ENCODE peak calls at places on chromosomes 12 and 14, in nine cellular contexts. B is nephron progenitor cell; S is AG10803; W is neural progenitor cell; T is CD8-positive, alpha-beta T cell; C is GM12865; O is heart left ventricle; U is mammary epithelial cell; Y is coronary artery. J is an unnamed sample.

GRCh38 chr14:67951529-67952120 is 132.0 kb downstream of the RAD51B start:
- DNase-seq in B (no peak), S (peak; percentile 76), W (no peak), T (no peak), C (no peak), O (no peak), U (no peak), Y (no peak), J (no peak)

GRCh38 chr12:124940393-124941169 is 26.1 kb upstream of the UBC start:
- DNase-seq in B (peak; percentile 76), S (peak; percentile 88), W (peak; percentile 93), T (peak; percentile 53), C (peak; percentile 93), O (peak; percentile 94), U (peak; percentile 88), Y (peak; percentile 94), J (no peak)

GRCh38 chr14:91277546-91278382 is 33.3 kb upstream of the GPR68 start:
- DNase-seq in B (no peak), S (no peak), W (no peak), T (no peak), C (no peak), O (no peak), U (peak; percentile 66), Y (no peak), J (no peak)

GRCh38 chr12:50309950-50310349 is 26.6 kb upstream of the LIMA1 start:
- DNase-seq in B (no peak), S (no peak), W (no peak), T (no peak), C (no peak), O (no peak), U (no peak), Y (no peak), J (no peak)

GRCh38 chr12:86601550-86602308 is 345.5 kb upstream of the MGAT4C start:
- DNase-seq in B (no peak), S (no peak), W (no peak), T (no peak), C (no peak), O (no peak), U (no peak), Y (no peak), J (no peak)

GRCh38 chr14:90508536-90509254 is 111.9 kb downstream of the CALM1 start:
- DNase-seq in B (no peak), S (no peak), W (no peak), T (no peak), C (no peak), O (no peak), U (peak; percentile 31), Y (no peak), J (no peak)

GRCh38 chr12:87266305-87266704 is 762.9 kb downstream of the C12orf50 start:
- DNase-seq in B (no peak), S (no peak), W (peak; percentile 17), T (no peak), C (peak; percentile 2), O (no peak), U (no peak), Y (no peak), J (no peak)

GRCh38 chr12:21800011-21800410 is 25.5 kb upstream of the KCNJ8 start:
- DNase-seq in B (no peak), S (no peak), W (no peak), T (no peak), C (no peak), O (no peak), U (no peak), Y (no peak), J (no peak)

GRCh38 chr14:39614292-39614923 is 182.2 kb upstream of the FBXO33 start:
- DNase-seq in B (no peak), S (no peak), W (no peak), T (no peak), C (peak; percentile 7), O (no peak), U (no peak), Y (no peak), J (no peak)

GRCh38 chr14:97580923-97581495 is 783.8 kb downstream of the VRK1 start:
- DNase-seq in B (peak; percentile 49), S (no peak), W (peak; percentile 63), T (no peak), C (peak; percentile 53), O (no peak), U (no peak), Y (no peak), J (no peak)

DNA sequence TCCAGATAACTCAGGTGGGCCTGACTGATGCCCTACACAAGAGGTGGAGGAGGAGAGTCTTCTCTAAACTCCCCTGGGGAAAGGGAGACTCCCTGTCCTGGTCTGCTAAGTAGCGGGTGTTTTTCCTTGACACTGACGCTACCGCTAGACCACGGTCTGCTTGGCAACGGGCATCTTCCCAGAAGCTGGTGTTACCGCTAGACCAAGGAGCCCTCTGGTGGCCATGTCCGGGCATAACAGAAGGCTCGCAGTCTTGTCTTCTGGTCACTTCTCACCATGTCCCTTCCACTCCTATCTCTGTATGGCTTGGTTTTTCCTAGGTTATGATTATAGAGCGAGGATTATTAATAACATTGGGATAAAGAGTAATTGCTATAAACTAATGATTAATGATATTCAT is 965.5 kb downstream of the TMEM121 start:
- DNase-seq in B (peak; percentile 2), S (no peak), W (no peak), T (no peak), C (no peak), O (no peak), U (no peak), Y (no peak), J (no peak)
- TF ChIP-seq CTCF in B (no peak), S (peak; percentile 6), W (peak; percentile 31), T (peak; percentile 49), C (peak; percentile 34), O (no peak), U (no peak), Y (no peak), J (peak; percentile 32)

GRCh38 chr12:53220857-53221202 is 11.2 kb downstream of the RARG start:
- DNase-seq in B (peak; percentile 94), S (peak; percentile 94), W (peak; percentile 98), T (peak; percentile 46), C (peak; percentile 95), O (peak; percentile 96), U (peak; percentile 93), Y (peak; percentile 94), J (no peak)

GRCh38 chr12:53219956-53220856 is 11.8 kb downstream of the RARG start:
- DNase-seq in B (peak; percentile 69), S (peak; percentile 63), W (peak; percentile 80), T (peak; percentile 60), C (peak; percentile 90), O (peak; percentile 83), U (peak; percentile 70), Y (no peak), J (no peak)

GRCh38 chr12:53223006-53223305 is 9.1 kb downstream of the RARG start:
- DNase-seq in B (no peak), S (no peak), W (no peak), T (no peak), C (no peak), O (no peak), U (no peak), Y (peak; percentile 64), J (no peak)

GRCh38 chr12:53222170-53223005 is 9.6 kb downstream of the RARG start:
- DNase-seq in B (no peak), S (peak; percentile 76), W (peak; percentile 40), T (no peak), C (no peak), O (no peak), U (no peak), Y (peak; percentile 67), J (no peak)

DNA sequence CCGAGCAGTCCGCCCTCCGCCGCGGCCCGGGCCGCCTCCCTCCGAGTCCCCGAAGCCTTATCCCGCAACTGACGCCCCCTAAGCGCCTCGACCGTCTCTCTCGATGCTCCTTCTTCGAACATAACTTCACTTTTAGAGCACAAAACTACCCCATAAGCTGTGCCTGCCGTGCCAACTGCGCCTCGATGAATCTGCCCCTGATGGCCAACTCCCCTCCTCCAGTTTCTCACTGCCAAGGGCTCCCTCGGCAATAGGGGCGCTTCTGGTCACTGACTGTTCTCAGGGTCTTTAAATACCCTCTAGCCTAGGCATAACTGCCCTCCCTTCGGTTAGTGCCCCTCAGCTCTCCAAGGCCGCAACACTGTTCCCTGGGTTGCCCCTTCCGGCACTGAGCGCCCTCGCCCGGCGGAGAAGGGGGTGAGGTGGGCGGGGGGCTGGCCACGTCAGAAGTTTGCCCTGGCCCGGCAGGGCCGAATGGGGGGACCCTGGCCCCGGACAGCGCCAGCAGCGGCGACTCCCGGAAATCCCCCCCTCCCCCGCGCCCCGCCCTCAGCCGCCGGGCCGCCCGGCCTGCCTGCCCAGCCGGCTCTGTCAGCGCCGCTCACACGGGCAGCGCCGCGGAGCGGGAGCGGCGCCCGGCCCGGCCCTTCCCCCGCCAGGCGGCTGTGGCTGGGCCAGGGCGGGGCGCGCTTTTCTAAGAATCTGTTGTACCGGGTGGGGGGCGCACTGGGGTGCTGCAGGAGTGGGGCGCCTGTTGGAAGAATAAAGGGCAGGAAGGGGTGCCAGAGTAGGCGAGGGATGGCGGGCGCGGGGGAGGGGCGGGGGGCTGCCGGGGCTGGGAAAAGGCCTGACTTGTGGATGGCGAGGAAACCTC is 10.6 kb downstream of the RARG start:
- DNase-seq in B (peak; percentile 86), S (peak; percentile 56), W (peak; percentile 94), T (no peak), C (peak; percentile 67), O (peak; percentile 83), U (peak; percentile 46), Y (peak; percentile 87), J (no peak)
- TF ChIP-seq CTCF in B (no peak), S (peak; percentile 23), W (peak; percentile 56), T (no peak), C (peak; percentile 25), O (no peak), U (no peak), Y (no peak), J (peak; percentile 26)

GRCh38 chr12:59372971-59373370 is 222.9 kb upstream of the SLC16A7 start:
- DNase-seq in B (peak; percentile 11), S (peak; percentile 33), W (peak; percentile 42), T (no peak), C (peak; percentile 13), O (no peak), U (peak; percentile 31), Y (no peak), J (no peak)
- TF ChIP-seq CTCF in B (peak; percentile 37), S (peak; percentile 56), W (peak; percentile 57), T (no peak), C (peak; percentile 4), O (no peak), U (peak; percentile 38), Y (no peak), J (peak; percentile 61)

GRCh38 chr14:95507174-95507573 is 9.3 kb downstream of the SYNE3 start:
- DNase-seq in B (no peak), S (peak; percentile 96), W (no peak), T (no peak), C (no peak), O (peak; percentile 82), U (peak; percentile 94), Y (peak; percentile 87), J (no peak)

GRCh38 chr14:95509512-95509911 is 6.9 kb downstream of the SYNE3 start:
- DNase-seq in B (no peak), S (no peak), W (no peak), T (no peak), C (no peak), O (no peak), U (no peak), Y (peak; percentile 60), J (no peak)

GRCh38 chr14:95505030-95505589 is 11.3 kb downstream of the SYNE3 start:
- DNase-seq in B (no peak), S (no peak), W (no peak), T (no peak), C (peak; percentile 38), O (no peak), U (no peak), Y (no peak), J (no peak)

GRCh38 chr14:95508377-95508776 is 8.1 kb downstream of the SYNE3 start:
- DNase-seq in B (no peak), S (no peak), W (no peak), T (no peak), C (no peak), O (no peak), U (no peak), Y (peak; percentile 47), J (no peak)

GRCh38 chr14:95507701-95508103 is 8.7 kb downstream of the SYNE3 start:
- DNase-seq in B (no peak), S (peak; percentile 77), W (no peak), T (no peak), C (peak; percentile 74), O (no peak), U (peak; percentile 73), Y (no peak), J (no peak)
- TF ChIP-seq CTCF in B (no peak), S (no peak), W (no peak), T (no peak), C (no peak), O (no peak), U (no peak), Y (no peak), J (no peak)

J was measured in epithelial cell of proximal tubule.